ENCODE peak calls at places on chromosome 2, in five cellular contexts. C, L, T, N and U are unnamed samples.

GRCh38 chr2:159801925-159802324 is 3.9 kb upstream of the CD302 start:
- DNase-seq in T (no peak), C (no peak), L (no peak), N (no peak), U (peak)

GRCh38 chr2:198101688-198102087 is 297.3 kb downstream of the PLCL1 start:
- DNase-seq in L (no peak), C (no peak), N (no peak), T (no peak), U (no peak)

GRCh38 chr2:62286089-62286785 is 90.3 kb downstream of the B3GNT2 start:
- DNase-seq in L (no peak), N (no peak), T (no peak), C (no peak), U (no peak)

GRCh38 chr2:128773641-128774319 is 455.1 kb upstream of the HS6ST1 start:
- DNase-seq in C (no peak), T (no peak), L (no peak), N (peak), U (no peak)

GRCh38 chr2:12177052-12177994 is 430.9 kb downstream of the LPIN1 start:
- DNase-seq in C (no peak), T (no peak), N (peak), L (peak), U (peak)

GRCh38 chr2:43225788-43226557 is 433 bp downstream of the ZFP36L2 start:
- DNase-seq in T (no peak), L (peak), C (peak), N (peak), U (peak)

GRCh38 chr2:147760984-147761383 is 83.8 kb upstream of the ACVR2A start:
- DNase-seq in T (no peak), N (no peak), L (no peak), C (no peak), U (no peak)

GRCh38 chr2:150468350-150468960 is 19.0 kb downstream of the RND3 start:
- DNase-seq in N (no peak), T (no peak), C (no peak), L (no peak), U (no peak)

GRCh38 chr2:9983413-9984216 is 32.1 kb downstream of the GRHL1 start:
- DNase-seq in C (no peak), N (no peak), L (no peak), T (no peak), U (no peak)

GRCh38 chr2:103008586-103008985 is 246.8 kb downstream of the TMEM182 start:
- DNase-seq in T (no peak), L (no peak), C (no peak), N (no peak), U (peak)

GRCh38 chr2:41836944-41837343 is 210.9 kb upstream of the PKDCC start:
- DNase-seq in N (no peak), T (peak), L (no peak), C (no peak), U (no peak)

GRCh38 chr2:44638649-44639048 is 276.9 kb downstream of the CAMKMT start:
- DNase-seq in C (no peak), N (no peak), L (no peak), T (no peak), U (no peak)

GRCh38 chr2:40127890-40128548 is 323.9 kb downstream of the SLC8A1 start:
- DNase-seq in T (no peak), C (no peak), L (no peak), N (no peak), U (no peak)

GRCh38 chr2:43317680-43318079 is 91.3 kb upstream of the ZFP36L2 start:
- DNase-seq in L (no peak), T (no peak), C (no peak), N (no peak), U (no peak)

GRCh38 chr2:172811027-172811426 is 75.4 kb downstream of the RAPGEF4 start:
- DNase-seq in L (no peak), N (no peak), T (peak), C (no peak), U (no peak)

GRCh38 chr2:112793449-112793978 is 9.2 kb upstream of the IL1A start:
- DNase-seq in C (no peak), L (no peak), N (no peak), T (no peak), U (peak)

GRCh38 chr2:128626758-128627515 is 308.3 kb upstream of the HS6ST1 start:
- DNase-seq in C (no peak), N (peak), T (no peak), L (no peak), U (no peak)

GRCh38 chr2:157150747-157151146 is 106.8 kb upstream of the GALNT5 start:
- DNase-seq in C (no peak), N (no peak), T (no peak), L (no peak), U (no peak)